ENCODE peak calls at places on chromosomes 6 and 20, in seven cellular contexts. F is T-cell, X is dorsolateral prefrontal cortex, V is kidney tubule cell, E is OCI-LY7, J is sciatic nerve, N is nephron progenitor cell. Z is an unnamed sample.

GRCh38 chr20:37914672-37915433 is 11.9 kb downstream of the VSTM2L start:
- DNase-seq in F (peak), X (no peak), V (no peak), E (peak), J (no peak), N (peak), Z (no peak)

GRCh38 chr20:11267131-11267761 is 593.4 kb upstream of the JAG1 start:
- DNase-seq in F (no peak), X (peak), V (peak), E (no peak), J (no peak), N (no peak), Z (no peak)

GRCh38 chr6:11815231-11815630 is 36.6 kb upstream of the ADTRP start:
- DNase-seq in F (no peak), X (no peak), V (peak), E (no peak), J (no peak), N (no peak), Z (no peak)

GRCh38 chr6:169923468-169924464 is 172.3 kb downstream of the ERMARD start:
- DNase-seq in F (no peak), X (no peak), V (no peak), E (no peak), J (no peak), N (no peak), Z (no peak)

GRCh38 chr6:85580878-85581267 is 12.8 kb downstream of the SNX14 start:
- DNase-seq in F (no peak), X (no peak), V (peak), E (no peak), J (no peak), N (no peak), Z (no peak)

GRCh38 chr6:40672118-40672517 is 85.0 kb upstream of the LRFN2 start:
- DNase-seq in F (no peak), X (no peak), V (peak), E (no peak), J (no peak), N (no peak), Z (no peak)

GRCh38 chr20:20407891-20408805 is 40.2 kb downstream of the INSM1 start:
- DNase-seq in F (no peak), X (no peak), V (peak), E (no peak), J (no peak), N (no peak), Z (no peak)

GRCh38 chr20:1893721-1894470 is 1.3 kb upstream of the SIRPA start:
- DNase-seq in F (no peak), X (peak), V (peak), E (no peak), J (peak), N (peak), Z (no peak)

GRCh38 chr6:128723667-128724066 is 159.3 kb upstream of the LAMA2 start:
- DNase-seq in F (no peak), X (no peak), V (peak), E (no peak), J (no peak), N (no peak), Z (no peak)

GRCh38 chr6:162727347-162728176 is at the start of the genes PACRG and PRKN:
- DNase-seq in F (peak), X (peak), V (peak), E (peak), J (peak), N (peak), Z (peak)

GRCh38 chr6:31720196-31720770 is 1.3 kb downstream of the LY6G6C start:
- DNase-seq in F (no peak), X (no peak), V (no peak), E (no peak), J (no peak), N (no peak), Z (no peak)

GRCh38 chr6:90294989-90295853 is 1.4 kb downstream of the BACH2 start:
- DNase-seq in F (peak), X (peak), V (peak), E (peak), J (peak), N (peak), Z (peak)

GRCh38 chr6:44951253-44951656 is 376.9 kb upstream of the RUNX2 start:
- DNase-seq in F (no peak), X (no peak), V (no peak), E (no peak), J (no peak), N (no peak), Z (no peak)

GRCh38 chr20:43925215-43925614 is 10.6 kb downstream of the TOX2 start:
- DNase-seq in F (peak), X (no peak), V (no peak), E (no peak), J (no peak), N (no peak), Z (no peak)

GRCh38 chr20:52812231-52812847 is 159.8 kb upstream of the TSHZ2 start:
- DNase-seq in F (no peak), X (no peak), V (no peak), E (peak), J (no peak), N (no peak), Z (no peak)

GRCh38 chr20:17809714-17810631 is 110.2 kb downstream of the BANF2 start:
- DNase-seq in F (no peak), X (no peak), V (peak), E (no peak), J (no peak), N (no peak), Z (no peak)

GRCh38 chr6:149482542-149483261 is 2.1 kb downstream of the ZC3H12D start:
- DNase-seq in F (no peak), X (no peak), V (no peak), E (peak), J (no peak), N (no peak), Z (no peak)

GRCh38 chr6:4297348-4297747 is 162.0 kb upstream of the ECI2 start:
- DNase-seq in F (no peak), X (no peak), V (no peak), E (no peak), J (no peak), N (no peak), Z (no peak)

GRCh38 chr20:24208652-24209051 is 220.1 kb upstream of the GGTLC1 start:
- DNase-seq in F (no peak), X (no peak), V (no peak), E (no peak), J (no peak), N (peak), Z (no peak)

GRCh38 chr20:36320898-36321695 is 15.0 kb downstream of the DLGAP4 start:
- DNase-seq in F (no peak), X (no peak), V (no peak), E (no peak), J (no peak), N (no peak), Z (no peak)

GRCh38 chr6:30071081-30071818 is 4.3 kb downstream of the PPP1R11 start:
- DNase-seq in F (no peak), X (no peak), V (no peak), E (no peak), J (no peak), N (peak), Z (no peak)

GRCh38 chr6:36124881-36125280 is 5.4 kb upstream of the MAPK13 start:
- DNase-seq in F (no peak), X (no peak), V (no peak), E (no peak), J (no peak), N (no peak), Z (no peak)

GRCh38 chr6:158969148-158969547 is 30.9 kb downstream of the RSPH3 start:
- DNase-seq in F (no peak), X (no peak), V (no peak), E (peak), J (no peak), N (no peak), Z (no peak)

GRCh38 chr6:78797270-78797669 is 70.1 kb upstream of the IRAK1BP1 start:
- DNase-seq in F (no peak), X (no peak), V (no peak), E (no peak), J (no peak), N (no peak), Z (no peak)

GRCh38 chr6:129730477-129731165 is 20.6 kb upstream of the ARHGAP18 start:
- DNase-seq in F (peak), X (no peak), V (peak), E (peak), J (no peak), N (no peak), Z (peak)

GRCh38 chr6:126102358-126102757 is 116.0 kb downstream of the TRMT11 start:
- DNase-seq in F (no peak), X (no peak), V (no peak), E (no peak), J (no peak), N (no peak), Z (no peak)

GRCh38 chr20:62617711-62618483 is 24.4 kb upstream of the SLCO4A1 start:
- DNase-seq in F (peak), X (no peak), V (peak), E (peak), J (no peak), N (no peak), Z (peak)

GRCh38 chr20:53142225-53142624 is 170.1 kb downstream of the TSHZ2 start:
- DNase-seq in F (no peak), X (no peak), V (no peak), E (peak), J (no peak), N (no peak), Z (no peak)

GRCh38 chr6:85641916-85642773 is 541 bp downstream of the SYNCRIP start:
- DNase-seq in F (peak), X (peak), V (peak), E (peak), J (peak), N (peak), Z (peak)

GRCh38 chr20:40262219-40262618 is 426.8 kb downstream of the MAFB start:
- DNase-seq in F (no peak), X (no peak), V (no peak), E (no peak), J (no peak), N (no peak), Z (no peak)

GRCh38 chr20:37627060-37627766 is 66.6 kb upstream of the CTNNBL1 start:
- DNase-seq in F (peak), X (no peak), V (peak), E (peak), J (no peak), N (peak), Z (no peak)

GRCh38 chr6:83464741-83465140 is 33.9 kb upstream of the ME1 start:
- DNase-seq in F (no peak), X (no peak), V (peak), E (no peak), J (no peak), N (no peak), Z (no peak)

GRCh38 chr6:111764238-111765182 is 108.7 kb downstream of the FYN start:
- DNase-seq in F (peak), X (no peak), V (no peak), E (peak), J (no peak), N (peak), Z (peak)

GRCh38 chr6:29850011-29850553 is 22.5 kb downstream of the HLA-G start:
- DNase-seq in F (peak), X (no peak), V (no peak), E (no peak), J (no peak), N (no peak), Z (no peak)

GRCh38 chr6:33248643-33248931 is 23.1 kb downstream of the VPS52 start:
- DNase-seq in F (no peak), X (peak), V (no peak), E (no peak), J (no peak), N (no peak), Z (no peak)

GRCh38 chr20:10511166-10511506 is 76.0 kb downstream of the SLX4IP start:
- DNase-seq in F (no peak), X (no peak), V (no peak), E (no peak), J (no peak), N (no peak), Z (no peak)

GRCh38 chr6:35160642-35161041 is 19.5 kb upstream of the TCP11 start:
- DNase-seq in F (no peak), X (no peak), V (no peak), E (no peak), J (no peak), N (no peak), Z (no peak)

Z was measured in CD4-positive, alpha-beta memory T cell.